ENCODE peak calls at places on chromosome X, in seven cellular contexts. P is mesothelial cell of epicardium, J is HepG2, M is tibial artery, R is progenitor cell of endocrine pancreas, K is foreskin fibroblast, I is A549. T is an unnamed sample.

GRCh38 chrX:7706032-7706431 is 136.9 kb upstream of the VCX start:
- DNase-seq in M (no peak), R (no peak), K (no peak), P (no peak), I (peak; percentile 2), J (no peak), T (no peak)

GRCh38 chrX:41452565-41452964 is 5.4 kb downstream of the NYX start:
- DNase-seq in K (no peak), J (no peak), P (no peak), M (no peak), R (no peak), I (no peak), T (no peak)

GRCh38 chrX:39065051-39065871 is 264.0 kb downstream of the MID1IP1 start:
- DNase-seq in K (no peak), P (no peak), R (no peak), J (no peak), I (no peak), M (no peak), T (no peak)

GRCh38 chrX:148572332-148572731 is 71.9 kb downstream of the AFF2 start:
- DNase-seq in M (no peak), P (no peak), J (no peak), I (no peak), R (no peak), K (no peak), T (no peak)

GRCh38 chrX:136752796-136753195 is 27.9 kb downstream of the ARHGEF6 start:
- DNase-seq in I (no peak), K (peak; percentile 52), P (no peak), J (no peak), R (no peak), M (peak; percentile 35), T (no peak)

GRCh38 chrX:37509349-37509748 is 62.1 kb upstream of the LANCL3 start:
- DNase-seq in I (no peak), R (no peak), K (no peak), J (no peak), P (no peak), M (no peak), T (no peak)

GRCh38 chrX:42085836-42086235 is 162.5 kb upstream of the CASK start:
- DNase-seq in I (no peak), P (no peak), J (no peak), R (no peak), M (no peak), K (no peak), T (no peak)

GRCh38 chrX:147950352-147950751 is 30.8 kb upstream of the FMR1NB start:
- DNase-seq in R (no peak), I (no peak), M (no peak), P (no peak), J (peak; percentile 61), K (no peak), T (no peak)

GRCh38 chrX:10110984-10111363 is 45.8 kb upstream of the CLCN4 start:
- DNase-seq in J (no peak), M (no peak), R (no peak), I (no peak), P (no peak), K (no peak), T (no peak)

GRCh38 chrX:135984220-135984619 is 1.0 kb upstream of the SLC9A6 start:
- DNase-seq in P (no peak), J (no peak), K (no peak), I (no peak), R (no peak), M (no peak), T (no peak)

GRCh38 chrX:24979081-24979480 is 36.7 kb downstream of the ARX start:
- DNase-seq in P (no peak), M (no peak), R (no peak), J (no peak), I (no peak), K (no peak), T (no peak)

GRCh38 chrX:29044802-29045201 is 457.6 kb downstream of the IL1RAPL1 start:
- DNase-seq in I (no peak), R (no peak), K (no peak), J (no peak), P (no peak), M (no peak), T (no peak)

GRCh38 chrX:95919605-95920004 is 765.0 kb upstream of the DIAPH2 start:
- DNase-seq in K (no peak), R (no peak), M (no peak), I (no peak), J (no peak), P (no peak), T (no peak)

GRCh38 chrX:3403748-3404147 is 57.3 kb upstream of the MXRA5 start:
- DNase-seq in M (no peak), R (no peak), K (no peak), I (no peak), P (no peak), J (no peak), T (no peak)

GRCh38 chrX:1673337-1673736 is 58.5 kb downstream of the ASMT start:
- DNase-seq in I (peak; percentile 64), J (peak; percentile 27), M (no peak), R (no peak), K (no peak), P (no peak), T (no peak)

GRCh38 chrX:138648570-138648969 is 62.9 kb downstream of the FGF13 start:
- DNase-seq in I (no peak), M (no peak), R (no peak), P (no peak), K (no peak), J (no peak), T (no peak)

GRCh38 chrX:15988661-15989603 is 134.3 kb upstream of the AP1S2 start:
- DNase-seq in M (no peak), I (peak; percentile 2), R (no peak), K (peak; percentile 72), P (no peak), J (no peak), T (no peak)

GRCh38 chrX:40552768-40553167 is 28.0 kb upstream of the ATP6AP2 start:
- DNase-seq in J (no peak), I (peak; percentile 24), R (no peak), P (no peak), M (no peak), K (no peak), T (no peak)

GRCh38 chrX:37998586-37999267 is 7.6 kb upstream of the SYTL5 start:
- DNase-seq in K (peak; percentile 57), J (no peak), I (no peak), R (no peak), M (no peak), P (no peak), T (no peak)

GRCh38 chrX:71637848-71638247 is 19.5 kb upstream of the CXCR3 start:
- DNase-seq in J (no peak), I (no peak), K (peak; percentile 55), M (no peak), R (no peak), P (no peak), T (no peak)

GRCh38 chrX:13415551-13415950 is 95.7 kb upstream of the ATXN3L start:
- DNase-seq in I (no peak), M (no peak), K (no peak), P (no peak), J (no peak), R (no peak), T (no peak)

GRCh38 chrX:23292979-23293651 is 41.5 kb upstream of the PTCHD1 start:
- DNase-seq in I (no peak), P (no peak), M (no peak), R (no peak), K (no peak), J (no peak), T (no peak)

GRCh38 chrX:154486052-154486395 is 391 bp downstream of the UBL4A start:
- DNase-seq in M (no peak), P (peak; percentile 46), J (no peak), K (no peak), I (no peak), R (no peak), T (no peak)

GRCh38 chrX:20063716-20064351 is 52.9 kb downstream of the MAP7D2 start:
- DNase-seq in J (no peak), M (no peak), K (peak; percentile 2), P (no peak), I (no peak), R (no peak), T (no peak)

GRCh38 chrX:109624022-109624421 is 950 bp downstream of the KCNE5 start:
- DNase-seq in J (no peak), R (no peak), K (no peak), P (no peak), I (no peak), M (no peak), T (no peak)

DNA sequence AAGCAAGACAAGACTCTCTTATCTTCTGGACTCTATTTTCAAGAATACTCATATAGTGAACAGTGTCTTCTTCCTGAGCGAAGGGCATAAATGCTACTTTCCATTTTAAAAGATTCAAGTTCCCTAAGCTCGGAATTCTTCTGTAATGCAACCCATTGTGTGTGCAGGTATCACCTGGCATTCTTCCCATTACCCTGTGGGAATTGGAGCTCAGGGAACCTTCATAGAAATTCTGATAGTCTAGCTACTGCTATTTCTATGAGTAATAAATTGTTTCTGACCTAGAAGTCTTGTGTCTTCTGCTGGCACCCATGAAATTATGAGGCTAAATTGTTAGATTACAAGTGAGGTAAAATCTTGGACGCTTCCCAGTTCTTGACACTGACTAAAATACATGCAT is 324.1 kb upstream of the DIPK2B start:
- DNase-seq in K (no peak), M (no peak), I (no peak), J (no peak), P (no peak), R (no peak), T (no peak)
- TF ChIP-seq CTCF in K (no peak), M (no peak), I (no peak), J (no peak), P (no peak), R (no peak), T (no peak)

GRCh38 chrX:149825424-149825823 is 43.7 kb downstream of the MAGEA9 start:
- DNase-seq in J (peak; percentile 2), M (no peak), P (no peak), K (no peak), R (no peak), I (peak; percentile 21), T (no peak)
- TF ChIP-seq CTCF in J (peak; percentile 50), M (no peak), P (peak; percentile 27), K (peak; percentile 19), R (peak; percentile 38), I (peak; percentile 15), T (peak; percentile 44)

DNA sequence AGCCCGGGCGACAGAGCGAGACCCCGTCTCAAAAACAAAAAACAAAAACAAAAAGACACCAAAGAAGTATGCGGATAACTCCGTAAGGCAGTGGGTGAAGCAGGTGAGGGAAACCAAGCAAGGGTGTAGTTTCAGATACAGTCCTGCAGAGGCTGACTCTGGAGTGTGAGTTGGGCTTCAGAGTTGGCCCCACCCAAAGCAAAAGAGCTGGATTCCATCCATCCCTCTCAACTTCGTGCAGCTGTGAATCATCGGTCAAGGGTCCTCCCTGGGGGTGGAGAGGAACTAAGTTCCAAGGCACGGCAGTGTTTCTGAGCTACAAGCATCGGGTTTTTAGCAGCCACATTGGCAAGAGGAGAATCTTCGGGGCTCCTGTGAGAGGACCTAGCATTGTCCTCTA is 43.9 kb upstream of the FAM9A start:
- DNase-seq in P (no peak), I (peak; percentile 83), R (no peak), M (no peak), J (no peak), K (peak; percentile 14), T (no peak)
- TF ChIP-seq CTCF in P (no peak), I (peak; percentile 16), R (no peak), M (no peak), J (no peak), K (peak; percentile 19), T (no peak)

GRCh38 chrX:45515262-45516215 is 314.9 kb upstream of the DIPK2B start:
- DNase-seq in J (peak; percentile 71), R (no peak), I (peak; percentile 95), K (peak; percentile 91), M (peak; percentile 79), P (no peak), T (no peak)
- TF ChIP-seq CTCF in J (peak; percentile 67), R (peak; percentile 50), I (peak; percentile 79), K (peak; percentile 59), M (peak; percentile 45), P (no peak), T (peak; percentile 53)

T was measured in D721Med.